ENCODE peak calls at places on chromosomes 2 and 18, in seven cellular contexts. L is mucosa of gallbladder, O is nucleus accumbens, Z is Caco-2, I is cardiac fibroblast, K is iPS-NIHi11, H is DMS53. M is an unnamed sample.

GRCh38 chr2:71235930-71236587 is 9.2 kb upstream of the PAIP2B start:
- DNase-seq in L (no peak), O (no peak), Z (no peak), I (no peak), K (peak), H (peak), M (no peak)

GRCh38 chr2:134122610-134123009 is 131.3 kb upstream of the MGAT5 start:
- DNase-seq in L (no peak), O (no peak), Z (peak), I (no peak), K (peak), H (peak), M (no peak)

GRCh38 chr2:159846564-159846963 is 48.6 kb upstream of the CD302 start:
- DNase-seq in L (no peak), O (no peak), Z (no peak), I (no peak), K (no peak), H (no peak), M (no peak)

GRCh38 chr2:30511122-30512083 is 64.4 kb downstream of the LCLAT1 start:
- DNase-seq in L (peak), O (no peak), Z (peak), I (peak), K (no peak), H (peak), M (no peak)

GRCh38 chr2:226483745-226484619 is 315.6 kb downstream of the IRS1 start:
- DNase-seq in L (no peak), O (no peak), Z (peak), I (peak), K (peak), H (no peak), M (no peak)

GRCh38 chr2:54588244-54588899 is 132.2 kb downstream of the SPTBN1 start:
- DNase-seq in L (no peak), O (no peak), Z (no peak), I (no peak), K (no peak), H (peak), M (no peak)

GRCh38 chr2:240599141-240599583 is 12.6 kb downstream of the CAPN10 start:
- DNase-seq in L (no peak), O (no peak), Z (no peak), I (no peak), K (no peak), H (no peak), M (no peak)

GRCh38 chr2:207143474-207144190 is 22.1 kb downstream of the KLF7 start:
- DNase-seq in L (peak), O (no peak), Z (no peak), I (peak), K (no peak), H (no peak), M (no peak)

GRCh38 chr2:223692227-223692947 is 90.2 kb upstream of the SCG2 start:
- DNase-seq in L (peak), O (no peak), Z (peak), I (peak), K (peak), H (peak), M (peak)

GRCh38 chr2:145807978-145808377 is 1288.1 kb upstream of the ZEB2 start:
- DNase-seq in L (no peak), O (no peak), Z (no peak), I (peak), K (no peak), H (no peak), M (no peak)

GRCh38 chr2:235634435-235635152 is 140.8 kb downstream of the AGAP1 start:
- DNase-seq in L (no peak), O (no peak), Z (no peak), I (peak), K (no peak), H (no peak), M (no peak)

GRCh38 chr2:206084870-206085741 is 868 bp downstream of the INO80D start:
- DNase-seq in L (peak), O (no peak), Z (peak), I (peak), K (peak), H (peak), M (peak)

GRCh38 chr18:79577451-79578395 is 101.9 kb upstream of the CTDP1 start:
- DNase-seq in L (no peak), O (no peak), Z (no peak), I (peak), K (no peak), H (no peak), M (no peak)

GRCh38 chr2:112465373-112465772 is 16.6 kb upstream of the TTL start:
- DNase-seq in L (no peak), O (no peak), Z (no peak), I (peak), K (peak), H (peak), M (peak)

GRCh38 chr2:84223191-84223590 is 235.9 kb downstream of the SUCLG1 start:
- DNase-seq in L (no peak), O (no peak), Z (no peak), I (peak), K (no peak), H (no peak), M (no peak)

GRCh38 chr2:214542866-214543265 is 132.0 kb downstream of the VWC2L start:
- DNase-seq in L (no peak), O (no peak), Z (no peak), I (peak), K (no peak), H (no peak), M (no peak)

GRCh38 chr18:45050712-45051639 is 370.3 kb downstream of the SETBP1 start:
- DNase-seq in L (no peak), O (no peak), Z (no peak), I (peak), K (no peak), H (peak), M (no peak)

GRCh38 chr2:15527074-15527739 is 33.9 kb downstream of the NBAS start:
- DNase-seq in L (no peak), O (no peak), Z (peak), I (no peak), K (no peak), H (peak), M (no peak)

GRCh38 chr2:206212673-206213513 is 53.2 kb downstream of the EEF1B2 start:
- DNase-seq in L (no peak), O (no peak), Z (peak), I (peak), K (no peak), H (no peak), M (no peak)

GRCh38 chr2:156341482-156342251 is 9.1 kb upstream of the NR4A2 start:
- DNase-seq in L (peak), O (peak), Z (peak), I (peak), K (peak), H (peak), M (peak)

GRCh38 chr18:45107425-45107824 is 426.7 kb downstream of the SETBP1 start:
- DNase-seq in L (no peak), O (no peak), Z (no peak), I (peak), K (no peak), H (no peak), M (no peak)

GRCh38 chr2:188303363-188304031 is 11.8 kb downstream of the GULP1 start:
- DNase-seq in L (no peak), O (no peak), Z (peak), I (peak), K (peak), H (no peak), M (no peak)

GRCh38 chr18:12520442-12520992 is 112.8 kb downstream of the PRELID3A start:
- DNase-seq in L (no peak), O (no peak), Z (no peak), I (peak), K (no peak), H (no peak), M (no peak)

GRCh38 chr2:130819915-130820861 is 16.5 kb upstream of the ARHGEF4 start:
- DNase-seq in L (no peak), O (no peak), Z (no peak), I (no peak), K (peak), H (no peak), M (no peak)

GRCh38 chr2:203869207-203869606 is 1.6 kb downstream of the CTLA4 start:
- DNase-seq in L (no peak), O (no peak), Z (no peak), I (no peak), K (no peak), H (no peak), M (no peak)

M was measured in D341Med.